ENCODE peak calls at places on chromosomes 16 and 17, in five cellular contexts. W is MM.1S, P is GM23248, C is endothelial cell of umbilical vein, V is neural progenitor cell. S is an unnamed sample. For H3K79me2, the result is how much of the 10 kb centered on the place peaks cover.

GRCh38 chr17:19271751-19272357 is 34.7 kb downstream of the EPN2 start:
- DNase-seq in W (no peak), P (no peak), C (no peak), V (no peak), S (no peak)

GRCh38 chr17:68849673-68850260 is 105.4 kb downstream of the ABCA8 start:
- DNase-seq in W (no peak), P (peak), C (no peak), V (no peak), S (no peak)

GRCh38 chr17:77769215-77769614 is 189.3 kb upstream of the TNRC6C start:
- DNase-seq in W (peak), P (peak), C (no peak), V (no peak), S (no peak)

GRCh38 chr16:19666451-19666850 is 51.6 kb downstream of the KNOP1 start:
- DNase-seq in W (no peak), P (no peak), C (no peak), V (no peak), S (no peak)

GRCh38 chr17:412211-413015 is 59.8 kb upstream of the RPH3AL start:
- DNase-seq in W (peak), P (peak), C (peak), V (peak), S (no peak)

GRCh38 chr16:67015317-67015731 is 13.6 kb upstream of the CBFB start:
- DNase-seq in W (no peak), P (no peak), C (no peak), V (no peak), S (no peak)

GRCh38 chr17:57880086-57880456 is 30.2 kb upstream of the MRPS23 start:
- DNase-seq in W (no peak), P (no peak), C (no peak), V (no peak), S (no peak)

GRCh38 chr16:5032748-5033167 is 977 bp downstream of the NAGPA start:
- DNase-seq in W (no peak), P (peak), C (peak), V (no peak), S (no peak)

GRCh38 chr17:1515640-1516402 is 591 bp downstream of the INPP5K start:
- DNase-seq in W (peak), P (peak), C (peak), V (peak), S (peak)

GRCh38 chr17:21397341-21398050 is 21.3 kb downstream of the KCNJ12 start:
- DNase-seq in W (no peak), P (peak), C (no peak), V (no peak), S (no peak)

GRCh38 chr17:57607553-57608120 is 137.5 kb downstream of the CCDC182 start:
- DNase-seq in W (no peak), P (peak), C (no peak), V (no peak), S (no peak)

GRCh38 chr17:38871247-38871991 is 1.6 kb downstream of the LASP1 start:
- DNase-seq in W (peak), P (peak), C (peak), V (peak), S (peak)

GRCh38 chr16:16960785-16961184 is 510.0 kb downstream of the XYLT1 start:
- DNase-seq in W (no peak), P (no peak), C (no peak), V (no peak), S (peak)

GRCh38 chr16:84478172-84478948 is 26.1 kb downstream of the MEAK7 start:
- DNase-seq in W (no peak), P (peak), C (no peak), V (no peak), S (no peak)

GRCh38 chr17:9195346-9195870 is 174.1 kb downstream of the NTN1 start:
- DNase-seq in W (no peak), P (no peak), C (no peak), V (peak), S (no peak)

GRCh38 chr16:67560827-67561342 is 1.4 kb upstream of the CTCF start:
- DNase-seq in W (no peak), P (peak), C (no peak), V (no peak), S (no peak)

GRCh38 chr17:17693253-17693954 is 12.1 kb downstream of the RAI1 start:
- DNase-seq in W (no peak), P (peak), C (peak), V (peak), S (peak)

GRCh38 chr17:8873801-8874715 is 6.6 kb upstream of the PIK3R6 start:
- DNase-seq in W (no peak), P (no peak), C (no peak), V (no peak), S (no peak)

GRCh38 chr17:77323413-77324171 is 182.8 kb downstream of the SEC14L1 start:
- DNase-seq in W (no peak), P (peak), C (no peak), V (no peak), S (peak)

GRCh38 chr17:82985973-82986372 is 93.4 kb upstream of the METRNL start:
- DNase-seq in W (peak), P (peak), C (peak), V (peak), S (peak)

DNA sequence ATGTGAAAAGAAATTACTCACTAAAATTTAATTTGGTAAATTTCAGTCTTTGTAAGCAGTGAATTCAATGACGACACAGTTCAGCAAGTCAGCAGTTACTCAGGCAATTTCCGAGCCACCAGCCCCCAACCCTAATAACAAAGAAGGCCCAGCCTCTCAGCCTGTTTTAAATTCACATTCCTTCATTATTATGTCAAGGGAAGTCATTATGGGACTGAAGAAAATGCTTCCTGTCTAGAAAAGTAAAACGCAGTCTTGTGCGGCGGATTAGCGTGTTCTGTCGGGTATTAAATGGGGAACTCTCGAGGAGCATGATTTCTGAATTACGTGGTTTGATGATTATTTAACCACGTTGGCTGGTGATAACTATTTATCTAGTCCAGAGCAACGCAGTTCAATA is 177.6 kb downstream of the AIPL1 start:
- DNase-seq in W (no peak), P (no peak), C (peak), V (peak), S (peak)
- H3K79me2 ChIP-seq in W (under half), P (under half), C (under half), V (under half), S (under half)

GRCh38 chr17:51203838-51204237 is 37.6 kb downstream of the NME2 start:
- DNase-seq in W (no peak), P (no peak), C (no peak), V (no peak), S (no peak)

GRCh38 chr17:51197754-51198153 is 31.5 kb downstream of the NME2 start:
- DNase-seq in W (no peak), P (no peak), C (no peak), V (no peak), S (no peak)

GRCh38 chr17:51200846-51201245 is 34.6 kb downstream of the NME2 start:
- DNase-seq in W (no peak), P (no peak), C (no peak), V (no peak), S (no peak)

DNA sequence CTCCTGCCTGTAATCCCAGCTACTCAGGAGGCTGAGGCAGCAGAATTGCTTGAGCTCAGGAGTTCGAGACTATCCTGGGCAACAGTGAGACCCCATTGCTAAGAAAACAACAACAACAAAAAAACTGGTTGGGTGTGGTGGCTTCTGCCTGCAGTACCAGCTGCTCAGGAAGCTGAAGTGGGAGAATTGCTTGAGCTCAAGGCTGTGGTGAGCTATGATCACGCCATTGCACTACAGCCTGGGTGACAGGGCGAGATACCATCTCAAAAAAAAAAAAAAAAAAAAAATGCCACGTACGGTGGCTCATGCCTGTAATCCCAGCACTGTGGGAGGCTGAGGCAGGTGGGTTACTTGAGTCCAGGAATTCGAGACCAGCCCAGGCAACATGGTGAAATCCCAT is 34.1 kb downstream of the NME2 start:
- DNase-seq in W (no peak), P (no peak), C (no peak), V (no peak), S (no peak)
- H3K79me2 ChIP-seq in W (under half), P (under half), C (under half), V (under half), S (under half)

GRCh38 chr17:48597492-48597774 is 3.9 kb upstream of the HOXB5 start:
- DNase-seq in W (no peak), P (no peak), C (no peak), V (no peak), S (no peak)

GRCh38 chr17:48594412-48595106 is 980 bp upstream of the HOXB5 start:
- DNase-seq in W (no peak), P (no peak), C (no peak), V (no peak), S (no peak)

GRCh38 chr17:48596735-48597491 is 3.3 kb upstream of the HOXB5 start:
- DNase-seq in W (no peak), P (peak), C (no peak), V (no peak), S (peak)

GRCh38 chr17:48595107-48595999 is 1.8 kb upstream of the HOXB5 start:
- DNase-seq in W (no peak), P (no peak), C (no peak), V (no peak), S (no peak)

GRCh38 chr17:48596000-48596734 is 2.6 kb upstream of the HOXB5 start:
- DNase-seq in W (no peak), P (no peak), C (no peak), V (no peak), S (no peak)
- H3K79me2 ChIP-seq in W (under half), P (under half), C (half or more), V (under half), S (under half)

DNA sequence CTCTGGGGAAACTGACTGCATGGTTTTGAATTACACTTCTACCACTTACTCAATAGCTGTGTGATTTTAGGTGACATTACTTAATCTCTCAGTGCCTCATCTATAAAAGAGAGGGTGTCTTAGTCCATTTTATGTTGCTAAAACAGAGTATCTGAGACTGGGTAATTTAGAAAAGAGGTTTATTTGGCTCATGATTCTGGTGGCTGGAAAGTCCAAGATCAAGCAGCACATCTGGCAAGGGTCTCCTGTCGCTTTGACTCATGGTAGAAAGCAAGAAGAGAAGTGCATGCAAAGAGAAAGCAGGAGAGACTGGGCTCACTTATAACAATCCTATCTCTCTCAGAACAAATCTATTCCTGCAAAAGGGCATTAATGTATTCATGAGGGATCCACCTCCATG is 132.4 kb upstream of the IRX5 start:
- DNase-seq in W (no peak), P (no peak), C (no peak), V (no peak), S (no peak)
- H3K79me2 ChIP-seq in W (under half), P (under half), C (under half), V (under half), S (under half)

DNA sequence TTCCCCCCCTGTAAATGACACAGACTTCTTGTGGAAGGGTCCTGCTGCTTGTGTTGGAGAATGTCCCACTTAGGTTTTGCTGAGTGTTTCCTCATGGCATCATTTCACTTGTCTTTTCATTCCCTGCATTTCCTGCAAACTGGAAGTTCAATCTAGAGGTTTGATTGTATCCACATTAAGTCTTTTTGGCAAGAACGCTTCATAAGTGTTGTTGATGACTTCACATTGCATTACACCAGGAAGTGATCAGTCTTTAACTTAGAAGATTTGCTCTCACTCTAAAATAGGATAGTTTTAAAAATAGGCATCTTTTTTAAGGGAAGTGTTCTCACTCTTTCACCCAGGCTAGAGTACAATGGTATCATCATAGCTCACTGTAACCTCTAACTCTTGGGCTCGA is 67.2 kb downstream of the RPTOR start:
- DNase-seq in W (no peak), P (no peak), C (peak), V (no peak), S (no peak)
- H3K79me2 ChIP-seq in W (half or more), P (under half), C (half or more), V (half or more), S (under half)

S was measured in H9.